ENCODE peak calls at places on chromosomes 16 and 17, in five cellular contexts. E is GM12892; N is T-helper 2 cell; T is activated CD4-positive, alpha-beta T cell treated with anti-CD3 and anti-CD28 coated beads, Interleukin-2, amount 50 U/mL, for 1 hour; Z is AG04449. R is an unnamed sample.

GRCh38 chr16:85249830-85250455 is 137.7 kb upstream of the CIBAR2 start:
- DNase-seq in E (no peak), N (no peak), T (no peak), Z (no peak), R (no peak)

GRCh38 chr16:12971216-12971615 is 69.8 kb downstream of the SHISA9 start:
- DNase-seq in E (no peak), N (no peak), T (no peak), Z (no peak), R (no peak)

GRCh38 chr16:82651921-82652601 is 25.3 kb downstream of the CDH13 start:
- DNase-seq in E (no peak), N (no peak), T (no peak), Z (no peak), R (peak)

GRCh38 chr17:78716814-78717393 is 65.2 kb downstream of the CYTH1 start:
- DNase-seq in E (no peak), N (no peak), T (peak), Z (no peak), R (peak)

GRCh38 chr16:81189100-81189664 is 49.3 kb upstream of the BCO1 start:
- DNase-seq in E (no peak), N (no peak), T (no peak), Z (no peak), R (peak)

GRCh38 chr16:84585886-84586285 is 32.0 kb downstream of the COTL1 start:
- DNase-seq in E (peak), N (no peak), T (no peak), Z (no peak), R (no peak)

GRCh38 chr17:37813753-37814152 is 68.9 kb upstream of the HNF1B start:
- DNase-seq in E (no peak), N (no peak), T (no peak), Z (peak), R (no peak)

GRCh38 chr17:32319548-32319905 is 22.4 kb downstream of the C17orf75 start:
- DNase-seq in E (peak), N (peak), T (peak), Z (no peak), R (peak)

GRCh38 chr16:14135704-14136103 is 64.6 kb downstream of the MRTFB start:
- DNase-seq in E (no peak), N (no peak), T (no peak), Z (no peak), R (no peak)

GRCh38 chr16:22232277-22233049 is 26.4 kb downstream of the EEF2K start:
- DNase-seq in E (no peak), N (no peak), T (no peak), Z (no peak), R (no peak)

GRCh38 chr16:3027983-3028715 is 4.3 kb downstream of the THOC6 start:
- DNase-seq in E (peak), N (peak), T (peak), Z (no peak), R (peak)

GRCh38 chr17:53548252-53548651 is 274.5 kb upstream of the KIF2B start:
- DNase-seq in E (no peak), N (no peak), T (no peak), Z (no peak), R (no peak)

GRCh38 chr16:21336231-21336630 is 58.1 kb upstream of the CRYM start:
- DNase-seq in E (no peak), N (no peak), T (no peak), Z (no peak), R (no peak)

GRCh38 chr17:32123782-32124181 is 18.5 kb upstream of the RHOT1 start:
- DNase-seq in E (no peak), N (no peak), T (no peak), Z (no peak), R (no peak)

GRCh38 chr16:85424260-85425060 is 188.7 kb upstream of the GSE1 start:
- DNase-seq in E (no peak), N (no peak), T (no peak), Z (no peak), R (peak)

R was measured in sigmoid colon.